ENCODE peak calls at places on chromosomes 5 and 9, in ten cellular contexts. M is astrocyte; P is left ventricle myocardium inferior; Y is stomach; Z is heart left ventricle; K is CD8-positive, alpha-beta T cell; O is naive thymus-derived CD4-positive, alpha-beta T cell; E is transverse colon; W is cardiac muscle cell; V is iPS DF 6.9. J is an unnamed sample. For H3K4me1 and H3K36me3, the result is how much of the 10 kb centered on the place peaks cover.

GRCh38 chr5:85096426-85096825 is 711.7 kb upstream of the EDIL3 start:
- DNase-seq in M (peak), P (no peak), Y (no peak), Z (no peak), K (no peak), O (no peak), E (no peak), W (no peak), V (no peak), J (no peak)

GRCh38 chr5:82352146-82352791 is 74.1 kb upstream of the RPS23 start:
- DNase-seq in M (peak), P (no peak), Y (no peak), Z (no peak), K (no peak), O (no peak), E (no peak), W (no peak), V (no peak), J (no peak)

GRCh38 chr5:108989761-108990392 is 242.2 kb downstream of the FER start:
- DNase-seq in M (no peak), P (no peak), Y (no peak), Z (no peak), K (no peak), O (no peak), E (no peak), W (no peak), V (no peak), J (no peak)

GRCh38 chr9:97299809-97300414 is 7.5 kb upstream of the CCDC180 start:
- DNase-seq in M (no peak), P (no peak), Y (no peak), Z (no peak), K (no peak), O (no peak), E (no peak), W (no peak), V (no peak), J (no peak)

GRCh38 chr5:55141945-55142690 is 17.9 kb upstream of the GPX8 start:
- DNase-seq in M (no peak), P (no peak), Y (no peak), Z (no peak), K (no peak), O (no peak), E (no peak), W (no peak), V (no peak), J (no peak)

GRCh38 chr9:134618163-134618822 is 23.3 kb upstream of the COL5A1 start:
- DNase-seq in M (no peak), P (no peak), Y (no peak), Z (peak), K (no peak), O (no peak), E (no peak), W (peak), V (no peak), J (peak)

GRCh38 chr5:59134770-59135169 is 551.9 kb downstream of the RAB3C start:
- DNase-seq in M (no peak), P (no peak), Y (no peak), Z (no peak), K (no peak), O (no peak), E (no peak), W (no peak), V (no peak), J (no peak)

GRCh38 chr9:110291921-110292575 is 35.7 kb upstream of the TXN start:
- DNase-seq in M (no peak), P (no peak), Y (no peak), Z (no peak), K (no peak), O (no peak), E (no peak), W (no peak), V (no peak), J (no peak)

GRCh38 chr9:76426807-76427419 is 32.1 kb upstream of the GCNT1 start:
- DNase-seq in M (no peak), P (no peak), Y (no peak), Z (no peak), K (no peak), O (no peak), E (no peak), W (no peak), V (no peak), J (no peak)

GRCh38 chr9:69030851-69031645 is 4.5 kb upstream of the FXN start:
- DNase-seq in M (peak), P (no peak), Y (no peak), Z (no peak), K (no peak), O (no peak), E (no peak), W (no peak), V (no peak), J (no peak)

GRCh38 chr9:121675381-121675780 is 23.9 kb downstream of the DAB2IP start:
- DNase-seq in M (no peak), P (no peak), Y (no peak), Z (no peak), K (no peak), O (no peak), E (no peak), W (no peak), V (no peak), J (peak)

GRCh38 chr5:127243011-127243410 is 47.6 kb upstream of the MEGF10 start:
- DNase-seq in M (no peak), P (no peak), Y (no peak), Z (no peak), K (no peak), O (no peak), E (no peak), W (no peak), V (no peak), J (no peak)

GRCh38 chr5:64853777-64854176 is 85.0 kb downstream of the CWC27 start:
- DNase-seq in M (no peak), P (no peak), Y (no peak), Z (no peak), K (no peak), O (no peak), E (no peak), W (no peak), V (no peak), J (no peak)

GRCh38 chr5:68407312-68408239 is 192.0 kb downstream of the PIK3R1 start:
- DNase-seq in M (no peak), P (no peak), Y (no peak), Z (no peak), K (no peak), O (no peak), E (no peak), W (no peak), V (no peak), J (no peak)

GRCh38 chr5:68405026-68405684 is 189.6 kb downstream of the PIK3R1 start:
- DNase-seq in M (no peak), P (no peak), Y (no peak), Z (no peak), K (no peak), O (no peak), E (no peak), W (no peak), V (no peak), J (no peak)

GRCh38 chr5:68406767-68407232 is 191.2 kb downstream of the PIK3R1 start:
- DNase-seq in M (no peak), P (no peak), Y (peak), Z (no peak), K (no peak), O (no peak), E (peak), W (no peak), V (no peak), J (peak)

GRCh38 chr5:68405784-68406183 is 190.2 kb downstream of the PIK3R1 start:
- DNase-seq in M (no peak), P (no peak), Y (no peak), Z (no peak), K (no peak), O (no peak), E (no peak), W (no peak), V (no peak), J (no peak)

GRCh38 chr5:68406344-68406743 is 190.8 kb downstream of the PIK3R1 start:
- DNase-seq in M (no peak), P (no peak), Y (no peak), Z (no peak), K (no peak), O (no peak), E (no peak), W (no peak), V (no peak), J (no peak)
- H3K27ac ChIP-seq in M (no peak), P (no peak), Y (no peak), Z (no peak), K (no peak), O (no peak), E (peak), W (no peak), V (no peak), J (no peak)

GRCh38 chr5:131386779-131387178 is 122.9 kb downstream of the CDC42SE2 start:
- DNase-seq in M (peak), P (no peak), Y (no peak), Z (no peak), K (no peak), O (no peak), E (no peak), W (peak), V (no peak), J (no peak)
- H3K4me1 ChIP-seq in M (under half), P (under half), Y (under half), Z (under half), K (half or more), O (half or more), E (under half), W (under half), V (under half), J (under half)

GRCh38 chr9:132293145-132293721 is 61.6 kb downstream of the SETX start:
- DNase-seq in M (no peak), P (no peak), Y (no peak), Z (no peak), K (no peak), O (no peak), E (no peak), W (no peak), V (no peak), J (no peak)
- H3K36me3 ChIP-seq in M (under half), P (half or more), Y (half or more), Z (half or more), K (under half), O (under half), E (half or more), W (under half), V (under half), J (half or more)

DNA sequence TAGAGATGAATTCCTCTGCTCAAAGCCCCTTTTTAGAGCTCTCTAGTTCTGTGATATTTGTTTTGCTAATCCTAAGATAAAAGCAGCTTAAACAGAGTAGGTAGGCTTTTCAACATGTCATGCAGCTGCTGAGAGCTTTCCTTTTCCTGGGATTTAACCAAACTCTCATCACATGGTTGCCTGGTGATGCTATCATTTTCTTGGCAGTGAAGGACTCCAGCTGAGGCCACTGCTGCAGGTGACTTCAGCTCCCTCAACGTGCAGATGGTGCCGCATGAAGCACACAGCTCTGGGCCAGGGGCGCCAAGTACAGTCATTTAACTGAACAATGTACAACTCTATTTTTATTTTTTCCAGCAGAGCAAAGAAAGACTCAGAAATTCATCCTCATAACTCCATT is 42.2 kb downstream of the SECISBP2 start:
- DNase-seq in M (no peak), P (no peak), Y (no peak), Z (no peak), K (no peak), O (no peak), E (no peak), W (no peak), V (no peak), J (no peak)
- H3K27ac ChIP-seq in M (no peak), P (peak), Y (no peak), Z (no peak), K (no peak), O (no peak), E (no peak), W (peak), V (no peak), J (peak)

GRCh38 chr5:158819095-158819494 is 280.6 kb downstream of the EBF1 start:
- DNase-seq in M (no peak), P (no peak), Y (no peak), Z (no peak), K (no peak), O (no peak), E (no peak), W (no peak), V (no peak), J (no peak)

GRCh38 chr5:158822099-158822498 is 277.6 kb downstream of the EBF1 start:
- DNase-seq in M (no peak), P (no peak), Y (no peak), Z (no peak), K (no peak), O (no peak), E (no peak), W (no peak), V (no peak), J (no peak)

GRCh38 chr5:158820891-158821290 is 278.8 kb downstream of the EBF1 start:
- DNase-seq in M (no peak), P (no peak), Y (no peak), Z (no peak), K (no peak), O (no peak), E (no peak), W (no peak), V (no peak), J (no peak)

GRCh38 chr5:158819840-158820620 is 279.7 kb downstream of the EBF1 start:
- DNase-seq in M (peak), P (no peak), Y (no peak), Z (no peak), K (no peak), O (peak), E (no peak), W (peak), V (no peak), J (no peak)

GRCh38 chr5:158821321-158821720 is 278.4 kb downstream of the EBF1 start:
- DNase-seq in M (no peak), P (no peak), Y (no peak), Z (no peak), K (no peak), O (no peak), E (no peak), W (no peak), V (no peak), J (no peak)
- H3K4me1 ChIP-seq in M (under half), P (under half), Y (under half), Z (under half), K (under half), O (under half), E (under half), W (under half), V (under half), J (under half)

GRCh38 chr9:120510816-120511215 is 69.2 kb downstream of the CDK5RAP2 start:
- DNase-seq in M (no peak), P (no peak), Y (no peak), Z (no peak), K (no peak), O (no peak), E (no peak), W (no peak), V (no peak), J (no peak)
- H3K36me3 ChIP-seq in M (under half), P (half or more), Y (half or more), Z (under half), K (under half), O (under half), E (under half), W (under half), V (under half), J (under half)

GRCh38 chr5:22998362-22998761 is 145.2 kb upstream of the CDH12 start:
- DNase-seq in M (no peak), P (no peak), Y (no peak), Z (no peak), K (no peak), O (no peak), E (no peak), W (no peak), V (no peak), J (no peak)
- H3K27ac ChIP-seq in M (no peak), P (no peak), Y (no peak), Z (no peak), K (no peak), O (no peak), E (no peak), W (no peak), V (no peak), J (no peak)